ENCODE peak calls at places on chromosomes 16 and 17, in ten cellular contexts. O, S, A, X, N, Q, B, C, I and K are unnamed samples.
A peak's percentile ranks its signal among the peaks of the same experiment; 100 is the strongest.

GRCh38 chr17:13544292-13544691 is 57.4 kb downstream of the HS3ST3A1 start:
- DNase-seq in O (no peak), S (peak; percentile 99), A (no peak), X (no peak), N (peak; percentile 90), Q (peak; percentile 94), B (peak; percentile 96), C (no peak), I (no peak), K (peak; percentile 98)

GRCh38 chr17:64091116-64091515 is 38.8 kb downstream of the ERN1 start:
- DNase-seq in O (no peak), S (peak; percentile 69), A (no peak), X (no peak), N (no peak), Q (no peak), B (peak; percentile 50), C (no peak), I (peak; percentile 55), K (no peak)

GRCh38 chr16:81841709-81842108 is 62.6 kb downstream of the PLCG2 start:
- DNase-seq in O (no peak), S (no peak), A (no peak), X (no peak), N (no peak), Q (no peak), B (no peak), C (no peak), I (peak; percentile 51), K (no peak)

GRCh38 chr16:70638814-70639792 is 7.3 kb upstream of the IL34 start:
- DNase-seq in O (no peak), S (peak; percentile 82), A (no peak), X (no peak), N (peak; percentile 40), Q (peak; percentile 84), B (peak; percentile 78), C (no peak), I (no peak), K (peak; percentile 92)

GRCh38 chr17:44601574-44602372 is 44.5 kb downstream of the FZD2 start:
- DNase-seq in O (no peak), S (peak; percentile 65), A (no peak), X (no peak), N (no peak), Q (no peak), B (peak; percentile 22), C (no peak), I (no peak), K (no peak)

GRCh38 chr17:45090711-45091110 is 29.6 kb downstream of the NMT1 start:
- DNase-seq in O (peak; percentile 75), S (no peak), A (no peak), X (no peak), N (no peak), Q (no peak), B (peak; percentile 82), C (no peak), I (no peak), K (no peak)

GRCh38 chr17:45825792-45826191 is 18.9 kb upstream of the SPPL2C start:
- DNase-seq in O (no peak), S (no peak), A (no peak), X (no peak), N (no peak), Q (no peak), B (no peak), C (no peak), I (no peak), K (no peak)

GRCh38 chr16:1874854-1875253 is 2.9 kb upstream of the MEIOB start:
- DNase-seq in O (no peak), S (no peak), A (no peak), X (no peak), N (no peak), Q (no peak), B (no peak), C (no peak), I (no peak), K (no peak)

GRCh38 chr17:57097832-57098421 is 12.9 kb downstream of the AKAP1 start:
- DNase-seq in O (no peak), S (peak; percentile 87), A (no peak), X (no peak), N (peak; percentile 53), Q (peak; percentile 86), B (peak; percentile 88), C (no peak), I (no peak), K (peak; percentile 54)

GRCh38 chr17:47995241-47995935 is 24.5 kb downstream of the CDK5RAP3 start:
- DNase-seq in O (no peak), S (no peak), A (no peak), X (peak; percentile 86), N (no peak), Q (no peak), B (no peak), C (no peak), I (no peak), K (no peak)

GRCh38 chr16:87789437-87790277 is 23.9 kb upstream of the KLHDC4 start:
- DNase-seq in O (no peak), S (peak; percentile 81), A (no peak), X (no peak), N (peak; percentile 58), Q (peak; percentile 51), B (peak; percentile 95), C (no peak), I (no peak), K (peak; percentile 60)

GRCh38 chr17:13864551-13864950 is 204.8 kb upstream of the COX10 start:
- DNase-seq in O (no peak), S (peak; percentile 89), A (no peak), X (no peak), N (peak; percentile 37), Q (peak; percentile 54), B (peak; percentile 72), C (no peak), I (no peak), K (peak; percentile 30)

GRCh38 chr16:86609115-86609514 is 30.8 kb downstream of the FOXL1 start:
- DNase-seq in O (no peak), S (peak; percentile 64), A (no peak), X (no peak), N (peak; percentile 82), Q (peak; percentile 79), B (peak; percentile 98), C (no peak), I (no peak), K (peak; percentile 90)

GRCh38 chr16:48330847-48331204 is 54.4 kb downstream of the SIAH1 start:
- DNase-seq in O (no peak), S (no peak), A (no peak), X (no peak), N (peak; percentile 8), Q (no peak), B (no peak), C (no peak), I (no peak), K (no peak)

GRCh38 chr17:30363715-30364202 is 15.0 kb upstream of the CPD start:
- DNase-seq in O (peak; percentile 28), S (peak; percentile 93), A (peak; percentile 42), X (no peak), N (no peak), Q (peak; percentile 88), B (peak; percentile 56), C (peak; percentile 59), I (peak; percentile 71), K (peak; percentile 76)

GRCh38 chr17:32626371-32626770 is 139.6 kb downstream of the CDK5R1 start:
- DNase-seq in O (no peak), S (no peak), A (no peak), X (no peak), N (no peak), Q (no peak), B (no peak), C (no peak), I (no peak), K (no peak)

GRCh38 chr16:58280846-58281301 is 14.0 kb downstream of the PRSS54 start:
- DNase-seq in O (peak; percentile 39), S (no peak), A (no peak), X (no peak), N (peak; percentile 30), Q (peak; percentile 13), B (peak; percentile 27), C (no peak), I (no peak), K (no peak)

GRCh38 chr16:17777461-17777863 is 306.7 kb upstream of the XYLT1 start:
- DNase-seq in O (no peak), S (peak; percentile 71), A (no peak), X (no peak), N (peak; percentile 13), Q (no peak), B (peak; percentile 83), C (no peak), I (no peak), K (peak; percentile 58)

GRCh38 chr16:27270389-27270788 is 1.8 kb upstream of the NSMCE1 start:
- DNase-seq in O (no peak), S (no peak), A (no peak), X (no peak), N (no peak), Q (no peak), B (no peak), C (no peak), I (no peak), K (no peak)

GRCh38 chr16:2497116-2497630 is 16.6 kb upstream of the ATP6V0C start:
- DNase-seq in O (no peak), S (peak; percentile 33), A (no peak), X (no peak), N (no peak), Q (peak; percentile 54), B (no peak), C (no peak), I (no peak), K (no peak)

GRCh38 chr16:89170346-89171215 is 967 bp upstream of the CDH15 start:
- DNase-seq in O (no peak), S (no peak), A (no peak), X (no peak), N (no peak), Q (no peak), B (no peak), C (peak; percentile 27), I (no peak), K (no peak)

GRCh38 chr17:80856863-80857488 is 134.7 kb upstream of the CHMP6 start:
- DNase-seq in O (no peak), S (no peak), A (no peak), X (no peak), N (peak; percentile 8), Q (no peak), B (no peak), C (no peak), I (no peak), K (no peak)

GRCh38 chr17:63369233-63369632 is 76.9 kb downstream of the CYB561 start:
- DNase-seq in O (no peak), S (peak; percentile 84), A (no peak), X (no peak), N (no peak), Q (peak; percentile 52), B (peak; percentile 84), C (no peak), I (no peak), K (peak; percentile 39)

GRCh38 chr16:69040144-69040909 is 65.1 kb upstream of the HAS3 start:
- DNase-seq in O (no peak), S (peak; percentile 58), A (no peak), X (no peak), N (peak; percentile 8), Q (peak; percentile 18), B (no peak), C (no peak), I (no peak), K (peak; percentile 92)

GRCh38 chr17:50807014-50807413 is 28.4 kb upstream of the WFIKKN2 start:
- DNase-seq in O (no peak), S (no peak), A (no peak), X (no peak), N (no peak), Q (peak; percentile 38), B (peak; percentile 33), C (no peak), I (no peak), K (peak; percentile 61)

GRCh38 chr16:26802965-26803364 is 263.8 kb upstream of the C16orf82 start:
- DNase-seq in O (no peak), S (no peak), A (no peak), X (no peak), N (no peak), Q (no peak), B (no peak), C (no peak), I (no peak), K (no peak)

GRCh38 chr16:79885320-79885719 is 284.8 kb upstream of the MAF start:
- DNase-seq in O (no peak), S (no peak), A (no peak), X (no peak), N (no peak), Q (no peak), B (no peak), C (no peak), I (no peak), K (no peak)

GRCh38 chr17:77388384-77389306 is 247.9 kb downstream of the SEC14L1 start:
- DNase-seq in O (no peak), S (no peak), A (no peak), X (no peak), N (no peak), Q (no peak), B (peak; percentile 77), C (no peak), I (no peak), K (no peak)